ENCODE peak calls at places on chromosomes 7 and 10, in five cellular contexts. One of them, this sample, is unnamed.

GRCh38 chr10:21396889-21397288 is 128.6 kb downstream of the SKIDA1 start:
- DNase-seq in H1: no peak
- DNase-seq in GM12878: no peak
- DNase-seq in HepG2: no peak
- DNase-seq in SK-N-SH: no peak
- DNase-seq in this sample: no peak

GRCh38 chr7:117737882-117738281 is 135.4 kb downstream of the CTTNBP2 start:
- DNase-seq in GM12878: no peak
- DNase-seq in SK-N-SH: no peak
- DNase-seq in H1: no peak
- DNase-seq in HepG2: no peak
- DNase-seq in this sample: no peak

GRCh38 chr10:43238462-43238861 is 28.4 kb downstream of the RASGEF1A start:
- DNase-seq in H1: no peak
- DNase-seq in HepG2: no peak
- DNase-seq in GM12878: no peak
- DNase-seq in SK-N-SH: no peak
- DNase-seq in this sample: no peak

GRCh38 chr10:27819781-27820531 is 74.3 kb upstream of the MKX start:
- DNase-seq in SK-N-SH: no peak
- DNase-seq in HepG2: peak
- DNase-seq in GM12878: no peak
- DNase-seq in H1: no peak
- DNase-seq in this sample: no peak

GRCh38 chr7:117941138-117941810 is 68.0 kb upstream of the CTTNBP2 start:
- DNase-seq in HepG2: no peak
- DNase-seq in GM12878: no peak
- DNase-seq in SK-N-SH: no peak
- DNase-seq in H1: no peak
- DNase-seq in this sample: no peak

GRCh38 chr7:77542399-77542798 is 5.3 kb downstream of the PTPN12 start:
- DNase-seq in GM12878: no peak
- DNase-seq in H1: no peak
- DNase-seq in HepG2: no peak
- DNase-seq in SK-N-SH: no peak
- DNase-seq in this sample: no peak

GRCh38 chr7:151351027-151351426 is 9.4 kb downstream of the NUB1 start:
- DNase-seq in HepG2: no peak
- DNase-seq in SK-N-SH: peak
- DNase-seq in GM12878: no peak
- DNase-seq in H1: peak
- DNase-seq in this sample: peak

GRCh38 chr7:3174515-3175318 is 126.3 kb upstream of the SDK1 start:
- DNase-seq in HepG2: no peak
- DNase-seq in SK-N-SH: no peak
- DNase-seq in H1: no peak
- DNase-seq in GM12878: no peak
- DNase-seq in this sample: no peak

GRCh38 chr10:3057946-3058345 is 9.4 kb upstream of the PFKP start:
- DNase-seq in SK-N-SH: no peak
- DNase-seq in H1: no peak
- DNase-seq in GM12878: no peak
- DNase-seq in HepG2: no peak
- DNase-seq in this sample: no peak

GRCh38 chr7:136183981-136184380 is 206.8 kb upstream of the MTPN start:
- DNase-seq in GM12878: no peak
- DNase-seq in H1: no peak
- DNase-seq in HepG2: no peak
- DNase-seq in SK-N-SH: no peak
- DNase-seq in this sample: no peak
- TF ChIP-seq GABPA in GM12878: no peak
- TF ChIP-seq GABPA in H1: no peak
- TF ChIP-seq GABPA in HepG2: no peak
- TF ChIP-seq GABPA in SK-N-SH: no peak
- TF ChIP-seq GABPA in this sample: no peak

GRCh38 chr7:1621718-1622117 is 48.4 kb upstream of the ELFN1 start:
- DNase-seq in GM12878: no peak
- DNase-seq in HepG2: no peak
- DNase-seq in H1: no peak
- DNase-seq in SK-N-SH: no peak
- DNase-seq in this sample: no peak

GRCh38 chr7:1618475-1618874 is 48.6 kb upstream of the PSMG3 start:
- DNase-seq in HepG2: no peak
- DNase-seq in GM12878: no peak
- DNase-seq in SK-N-SH: no peak
- DNase-seq in H1: no peak
- DNase-seq in this sample: no peak

GRCh38 chr7:1620835-1621234 is 49.2 kb upstream of the ELFN1 start:
- DNase-seq in SK-N-SH: peak
- DNase-seq in H1: no peak
- DNase-seq in GM12878: no peak
- DNase-seq in HepG2: no peak
- DNase-seq in this sample: no peak

GRCh38 chr7:1617957-1618356 is 48.1 kb upstream of the PSMG3 start:
- DNase-seq in SK-N-SH: no peak
- DNase-seq in HepG2: no peak
- DNase-seq in H1: no peak
- DNase-seq in GM12878: no peak
- DNase-seq in this sample: no peak

GRCh38 chr7:1619152-1620079 is 49.6 kb upstream of the PSMG3 start:
- DNase-seq in SK-N-SH: peak
- DNase-seq in GM12878: no peak
- DNase-seq in H1: no peak
- DNase-seq in HepG2: no peak
- DNase-seq in this sample: no peak
- TF ChIP-seq MAX in SK-N-SH: no peak
- TF ChIP-seq MAX in GM12878: no peak
- TF ChIP-seq MAX in H1: no peak
- TF ChIP-seq MAX in HepG2: no peak
- TF ChIP-seq MAX in this sample: no peak

GRCh38 chr7:28617308-28617707 is 205.0 kb downstream of the CREB5 start:
- DNase-seq in H1: no peak
- DNase-seq in HepG2: no peak
- DNase-seq in SK-N-SH: no peak
- DNase-seq in GM12878: no peak
- DNase-seq in this sample: no peak

GRCh38 chr7:28609608-28610007 is 197.3 kb downstream of the CREB5 start:
- DNase-seq in HepG2: no peak
- DNase-seq in SK-N-SH: no peak
- DNase-seq in GM12878: no peak
- DNase-seq in H1: no peak
- DNase-seq in this sample: no peak

GRCh38 chr7:28608766-28609165 is 196.4 kb downstream of the CREB5 start:
- DNase-seq in SK-N-SH: no peak
- DNase-seq in HepG2: no peak
- DNase-seq in GM12878: no peak
- DNase-seq in H1: no peak
- DNase-seq in this sample: no peak

GRCh38 chr7:28615091-28615490 is 202.8 kb downstream of the CREB5 start:
- DNase-seq in GM12878: no peak
- DNase-seq in HepG2: no peak
- DNase-seq in H1: no peak
- DNase-seq in SK-N-SH: no peak
- DNase-seq in this sample: no peak

GRCh38 chr7:28613262-28613661 is 200.9 kb downstream of the CREB5 start:
- DNase-seq in HepG2: no peak
- DNase-seq in H1: no peak
- DNase-seq in GM12878: no peak
- DNase-seq in SK-N-SH: no peak
- DNase-seq in this sample: no peak
- TF ChIP-seq GABPA in HepG2: no peak
- TF ChIP-seq GABPA in H1: no peak
- TF ChIP-seq GABPA in GM12878: no peak
- TF ChIP-seq GABPA in SK-N-SH: no peak
- TF ChIP-seq GABPA in this sample: no peak

GRCh38 chr10:102611514-102612095 is 32.7 kb upstream of the TRIM8 start:
- DNase-seq in H1: no peak
- DNase-seq in SK-N-SH: no peak
- DNase-seq in HepG2: no peak
- DNase-seq in GM12878: no peak
- DNase-seq in this sample: no peak
- TF ChIP-seq MAX in H1: no peak
- TF ChIP-seq MAX in SK-N-SH: no peak
- TF ChIP-seq MAX in HepG2: no peak
- TF ChIP-seq MAX in GM12878: no peak
- TF ChIP-seq MAX in this sample: no peak

DNA sequence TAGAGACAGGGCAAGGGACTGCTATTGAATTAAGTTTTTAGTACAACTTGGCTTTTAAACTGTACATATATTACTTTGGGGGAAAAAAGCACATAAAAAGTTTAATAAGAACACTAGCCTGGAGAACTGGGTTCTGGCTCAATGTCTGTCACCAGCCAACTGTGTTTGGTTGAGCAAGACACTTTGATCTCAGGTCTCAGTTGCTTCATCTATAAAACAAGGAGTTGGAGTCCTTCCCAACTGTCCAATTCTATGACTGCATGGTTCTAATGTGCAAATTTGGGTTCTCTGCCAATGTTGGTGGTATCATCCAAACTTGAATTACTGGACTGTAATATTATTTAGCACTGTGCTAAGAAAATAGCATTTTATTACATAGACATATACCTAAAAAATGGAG is 50.3 kb downstream of the ATXN7L1 start:
- DNase-seq in H1: no peak
- DNase-seq in SK-N-SH: no peak
- DNase-seq in HepG2: no peak
- DNase-seq in GM12878: no peak
- DNase-seq in this sample: no peak
- TF ChIP-seq GABPA in H1: no peak
- TF ChIP-seq GABPA in SK-N-SH: no peak
- TF ChIP-seq GABPA in HepG2: no peak
- TF ChIP-seq GABPA in GM12878: no peak
- TF ChIP-seq GABPA in this sample: no peak

GRCh38 chr7:6636741-6637543 is at the start of gene ZNF316:
- DNase-seq in HepG2: no peak
- DNase-seq in SK-N-SH: peak
- DNase-seq in GM12878: no peak
- DNase-seq in H1: no peak
- DNase-seq in this sample: peak
- TF ChIP-seq MAX in HepG2: peak
- TF ChIP-seq MAX in SK-N-SH: peak
- TF ChIP-seq MAX in GM12878: peak
- TF ChIP-seq MAX in H1: no peak
- TF ChIP-seq MAX in this sample: no peak

GRCh38 chr10:120456626-120457430 is at the start of gene PLPP4:
- DNase-seq in H1: peak
- DNase-seq in HepG2: no peak
- DNase-seq in SK-N-SH: peak
- DNase-seq in GM12878: no peak
- DNase-seq in this sample: peak
- TF ChIP-seq GABPA in H1: no peak
- TF ChIP-seq GABPA in HepG2: no peak
- TF ChIP-seq GABPA in SK-N-SH: no peak
- TF ChIP-seq GABPA in GM12878: no peak
- TF ChIP-seq GABPA in this sample: no peak

This sample was measured in K562.